ENCODE peak calls at places on chromosome 7, in seven cellular contexts. D, I, Z, G, K, B and H are unnamed samples.

GRCh38 chr7:16398211-16399017 is 22.9 kb downstream of the CRPPA start:
- DNase-seq in K (peak), G (no peak), B (no peak), D (no peak), I (no peak), Z (peak), H (no peak)

GRCh38 chr7:149595541-149595940 is 97.9 kb upstream of the ZNF746 start:
- DNase-seq in D (no peak), I (no peak), B (no peak), K (no peak), G (no peak), Z (no peak), H (no peak)

GRCh38 chr7:148270576-148270975 is 320.0 kb upstream of the C7orf33 start:
- DNase-seq in K (no peak), G (no peak), Z (no peak), D (no peak), B (no peak), I (no peak), H (no peak)

GRCh38 chr7:4003536-4003935 is 678.6 kb upstream of the FOXK1 start:
- DNase-seq in K (no peak), I (no peak), B (no peak), Z (no peak), G (no peak), D (no peak), H (no peak)

GRCh38 chr7:2735744-2736143 is 47.7 kb downstream of the AMZ1 start:
- DNase-seq in K (no peak), Z (no peak), D (peak), B (no peak), I (no peak), G (no peak), H (no peak)

GRCh38 chr7:158271646-158272045 is 316.0 kb downstream of the PTPRN2 start:
- DNase-seq in G (no peak), I (no peak), K (no peak), B (peak), Z (no peak), D (no peak), H (no peak)

GRCh38 chr7:127158659-127159058 is 94.1 kb downstream of the GRM8 start:
- DNase-seq in G (no peak), B (no peak), D (no peak), Z (no peak), K (peak), I (no peak), H (no peak)

GRCh38 chr7:105612806-105613205 is 31.5 kb upstream of the EFCAB10 start:
- DNase-seq in D (no peak), I (no peak), Z (no peak), G (no peak), B (no peak), K (no peak), H (no peak)

GRCh38 chr7:5492249-5493020 is 68.8 kb upstream of the TNRC18 start:
- DNase-seq in G (no peak), D (no peak), I (no peak), K (no peak), B (no peak), Z (no peak), H (peak)

GRCh38 chr7:52500796-52501195 is 534.6 kb upstream of the POM121L12 start:
- DNase-seq in D (no peak), B (no peak), I (no peak), K (no peak), Z (no peak), G (no peak), H (no peak)

GRCh38 chr7:8085420-8085819 is 116.8 kb downstream of the GLCCI1 start:
- DNase-seq in Z (no peak), K (no peak), G (no peak), I (no peak), D (no peak), B (no peak), H (no peak)

GRCh38 chr7:127252736-127253288 is at the start of gene GRM8:
- DNase-seq in D (peak), K (peak), I (peak), Z (no peak), G (peak), B (peak), H (peak)

GRCh38 chr7:44471850-44472249 is 18.6 kb downstream of the NUDCD3 start:
- DNase-seq in K (no peak), G (no peak), Z (no peak), D (no peak), I (no peak), B (no peak), H (no peak)

GRCh38 chr7:113763226-113763625 is 155.6 kb downstream of the PPP1R3A start:
- DNase-seq in Z (no peak), D (no peak), I (no peak), G (no peak), K (no peak), B (no peak), H (no peak)

GRCh38 chr7:6181136-6181535 is 91.3 kb downstream of the CYTH3 start:
- DNase-seq in K (no peak), Z (no peak), I (no peak), D (no peak), G (no peak), B (no peak), H (no peak)

GRCh38 chr7:141073173-141073640 is 657 bp upstream of the TMEM178B start:
- DNase-seq in Z (no peak), K (peak), I (peak), B (peak), G (peak), D (no peak), H (peak)

GRCh38 chr7:87878208-87878735 is 2.0 kb downstream of the DBF4 start:
- DNase-seq in G (peak), D (no peak), I (no peak), K (no peak), B (no peak), Z (no peak), H (no peak)

GRCh38 chr7:41880107-41880506 is 177.2 kb upstream of the INHBA start:
- DNase-seq in I (no peak), K (no peak), B (no peak), G (peak), Z (no peak), D (no peak), H (no peak)

GRCh38 chr7:104643587-104644217 is 315.3 kb downstream of the LHFPL3 start:
- DNase-seq in D (no peak), Z (no peak), I (no peak), G (peak), B (no peak), K (peak), H (no peak)

GRCh38 chr7:150324366-150324961 is 1.1 kb upstream of the ACTR3C start:
- DNase-seq in B (no peak), G (no peak), D (no peak), K (no peak), I (no peak), Z (no peak), H (no peak)

GRCh38 chr7:107961399-107961798 is 41.6 kb downstream of the LAMB1 start:
- DNase-seq in B (peak), D (no peak), G (peak), I (peak), Z (no peak), K (no peak), H (no peak)
- H3K27ac ChIP-seq in B (no peak), D (no peak), G (no peak), I (peak), Z (no peak), K (no peak), H (no peak)

GRCh38 chr7:45625067-45625466 is 50.9 kb downstream of the ADCY1 start:
- DNase-seq in Z (no peak), I (no peak), K (no peak), D (no peak), B (no peak), G (no peak), H (no peak)
- H3K27ac ChIP-seq in Z (no peak), I (no peak), K (no peak), D (no peak), B (no peak), G (no peak), H (no peak)

GRCh38 chr7:139771001-139771956 is 6.5 kb downstream of the HIPK2 start:
- DNase-seq in G (peak), Z (no peak), I (no peak), K (peak), B (no peak), D (no peak), H (no peak)

GRCh38 chr7:139765143-139765542 is 12.7 kb downstream of the HIPK2 start:
- DNase-seq in Z (no peak), G (no peak), I (no peak), K (no peak), D (no peak), B (no peak), H (no peak)

GRCh38 chr7:139768249-139768824 is 9.5 kb downstream of the HIPK2 start:
- DNase-seq in B (no peak), K (no peak), Z (no peak), G (no peak), D (no peak), I (no peak), H (no peak)

GRCh38 chr7:139769066-139769465 is 8.7 kb downstream of the HIPK2 start:
- DNase-seq in Z (no peak), D (no peak), G (no peak), K (no peak), B (no peak), I (no peak), H (no peak)

GRCh38 chr7:139767561-139767982 is 10.2 kb downstream of the HIPK2 start:
- DNase-seq in K (no peak), I (no peak), B (no peak), D (no peak), G (peak), Z (no peak), H (no peak)
- H3K27ac ChIP-seq in K (no peak), I (no peak), B (peak), D (no peak), G (no peak), Z (no peak), H (no peak)

GRCh38 chr7:156929789-156930539 is 19.5 kb upstream of the NOM1 start:
- DNase-seq in B (no peak), G (no peak), I (no peak), Z (no peak), D (no peak), K (no peak), H (no peak)

GRCh38 chr7:156932006-156932405 is 17.5 kb upstream of the NOM1 start:
- DNase-seq in K (peak), Z (no peak), G (no peak), I (no peak), D (no peak), B (no peak), H (no peak)

GRCh38 chr7:156927571-156928405 is 21.7 kb upstream of the NOM1 start:
- DNase-seq in B (no peak), Z (no peak), D (no peak), I (no peak), G (no peak), K (no peak), H (no peak)

GRCh38 chr7:156928406-156928747 is 21.1 kb upstream of the NOM1 start:
- DNase-seq in D (no peak), I (no peak), B (no peak), Z (no peak), K (no peak), G (no peak), H (no peak)
- H3K27ac ChIP-seq in D (no peak), I (no peak), B (no peak), Z (no peak), K (no peak), G (no peak), H (no peak)

GRCh38 chr7:123535517-123535916 is 1.1 kb upstream of the IQUB start:
- DNase-seq in K (no peak), G (no peak), Z (no peak), I (no peak), B (no peak), D (no peak), H (peak)

GRCh38 chr7:123537026-123537642 is 2.7 kb upstream of the IQUB start:
- DNase-seq in D (no peak), G (peak), I (no peak), B (no peak), Z (no peak), K (peak), H (no peak)

GRCh38 chr7:123534383-123535260 is at the start of gene IQUB:
- DNase-seq in I (peak), B (peak), Z (peak), K (peak), G (peak), D (peak), H (peak)

GRCh38 chr7:123533929-123534382 is 439 bp downstream of the IQUB start:
- DNase-seq in K (no peak), I (no peak), B (no peak), G (peak), D (no peak), Z (peak), H (no peak)

DNA sequence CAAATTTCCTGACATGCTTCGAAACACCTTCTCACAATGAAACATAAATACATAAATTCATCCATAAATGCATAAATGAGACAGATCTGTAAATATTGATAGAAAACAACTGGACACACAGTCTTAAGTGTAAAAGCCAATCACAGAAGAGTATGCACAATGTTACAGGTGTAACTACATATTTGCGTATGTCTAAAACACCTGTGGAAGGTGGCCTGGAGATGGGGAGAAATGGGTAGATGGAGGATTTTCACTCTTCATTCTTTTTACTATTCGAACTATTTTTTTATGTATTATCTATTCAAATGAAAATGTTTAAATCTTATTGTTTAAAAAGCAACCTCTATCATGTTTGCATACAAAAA is 860 bp downstream of the IQUB start:
- DNase-seq in K (no peak), I (no peak), B (no peak), G (no peak), D (no peak), Z (no peak), H (no peak)
- H3K27ac ChIP-seq in K (no peak), I (no peak), B (no peak), G (no peak), D (no peak), Z (no peak), H (no peak)

DNA sequence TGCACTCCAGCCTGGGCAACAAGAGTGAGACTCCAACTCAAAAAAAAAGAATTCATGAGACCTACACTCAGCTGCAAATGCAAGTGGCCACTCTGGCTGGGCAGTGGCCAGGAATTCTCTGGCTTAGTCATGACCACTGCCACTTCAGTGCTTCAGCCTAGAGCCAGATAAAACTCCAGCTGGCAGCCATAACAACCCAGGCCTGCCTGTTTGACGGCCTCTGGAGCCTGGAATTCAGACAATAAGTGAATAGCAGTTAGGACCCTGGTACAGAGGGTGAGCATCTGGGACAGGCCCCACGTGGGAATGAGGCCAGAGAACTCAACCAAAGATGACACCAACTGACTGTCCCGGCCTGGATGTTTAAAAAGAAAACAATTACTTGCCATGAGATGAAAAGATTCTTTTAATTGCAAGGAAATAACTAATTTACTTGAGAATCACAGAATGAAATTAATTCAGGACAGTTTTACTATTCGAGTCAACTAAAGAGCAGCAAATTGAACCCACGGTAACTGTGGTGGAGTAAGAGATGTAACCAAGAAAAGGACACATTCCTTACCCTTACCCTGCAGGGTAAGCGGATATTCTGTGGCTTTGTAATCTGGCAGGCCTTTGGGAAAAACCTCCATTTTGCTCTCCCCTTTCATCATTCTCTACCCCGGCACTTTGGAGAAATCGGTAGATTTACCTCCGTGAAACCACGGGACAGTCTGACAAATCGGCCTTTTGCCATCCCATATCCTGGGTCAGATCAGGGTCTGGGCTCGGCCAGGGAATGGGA is 18.7 kb downstream of the RCC1L start:
- DNase-seq in G (peak), K (no peak), D (peak), Z (no peak), B (peak), I (peak), H (no peak)
- H3K27ac ChIP-seq in G (peak), K (no peak), D (peak), Z (no peak), B (peak), I (peak), H (peak)

GRCh38 chr7:47897831-47898230 is 50.4 kb downstream of the PKD1L1 start:
- DNase-seq in B (no peak), Z (no peak), I (no peak), D (no peak), K (no peak), G (no peak), H (no peak)
- H3K27ac ChIP-seq in B (no peak), Z (no peak), I (no peak), D (no peak), K (no peak), G (no peak), H (no peak)

DNA sequence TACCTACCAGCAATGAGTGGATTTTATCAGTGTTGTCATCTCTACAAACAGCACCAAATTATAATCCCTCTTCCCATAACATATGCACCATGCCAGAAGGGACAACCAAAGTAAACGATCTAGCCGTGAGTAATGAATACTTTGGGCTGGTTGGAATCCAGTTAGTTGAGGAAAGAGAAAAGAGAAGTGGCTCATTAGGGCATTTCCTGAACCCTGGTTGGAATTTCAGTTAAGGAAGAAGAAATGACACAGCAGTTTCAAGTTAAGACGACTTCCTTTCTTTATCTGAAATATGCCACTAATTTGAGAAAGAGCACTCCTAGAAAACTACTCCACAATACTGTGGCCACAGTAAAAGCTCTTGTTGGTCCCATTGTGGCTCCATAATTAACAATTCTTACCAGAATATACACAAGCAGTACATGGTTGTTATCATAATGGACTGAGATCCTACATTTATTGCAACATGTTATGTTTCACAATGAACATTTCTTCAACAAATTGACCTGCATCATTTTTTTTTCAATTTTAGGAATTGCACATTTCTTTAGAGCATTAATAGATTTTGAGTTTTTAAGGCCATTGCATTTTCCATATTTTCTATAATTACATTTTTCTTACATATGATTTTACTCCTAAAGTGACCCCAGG is at the start of gene TFEC:
- DNase-seq in K (peak), G (peak), Z (no peak), I (no peak), D (no peak), B (no peak), H (no peak)
- H3K27ac ChIP-seq in K (no peak), G (no peak), Z (no peak), I (no peak), D (no peak), B (no peak), H (no peak)